ENCODE peak calls at places on chromosomes 4 and X, in four cellular contexts. One of them, this sample, is unnamed.

GRCh38 chrX:129719931-129720520 is 18.8 kb upstream of the XPNPEP2 start:
- DNase-seq in fibroblast of lung: no peak
- DNase-seq in iris pigment epithelial cell: no peak
- DNase-seq in progenitor cell of endocrine pancreas: no peak
- DNase-seq in this sample: no peak

GRCh38 chrX:140492360-140492994 is 12.4 kb downstream of the SOX3 start:
- DNase-seq in fibroblast of lung: no peak
- DNase-seq in iris pigment epithelial cell: no peak
- DNase-seq in progenitor cell of endocrine pancreas: no peak
- DNase-seq in this sample: no peak

GRCh38 chrX:15269618-15270521 is at the start of gene ASB9:
- DNase-seq in fibroblast of lung: peak
- DNase-seq in progenitor cell of endocrine pancreas: peak
- DNase-seq in iris pigment epithelial cell: peak
- DNase-seq in this sample: peak

GRCh38 chrX:102651968-102652744 is 873 bp downstream of the GPRASP1 start:
- DNase-seq in progenitor cell of endocrine pancreas: no peak
- DNase-seq in fibroblast of lung: peak
- DNase-seq in iris pigment epithelial cell: peak
- DNase-seq in this sample: peak

GRCh38 chrX:70096052-70096451 is 33.8 kb downstream of the OTUD6A start:
- DNase-seq in fibroblast of lung: peak
- DNase-seq in progenitor cell of endocrine pancreas: no peak
- DNase-seq in iris pigment epithelial cell: peak
- DNase-seq in this sample: peak

GRCh38 chr4:37383579-37384229 is 139.2 kb downstream of the NWD2 start:
- DNase-seq in progenitor cell of endocrine pancreas: no peak
- DNase-seq in fibroblast of lung: peak
- DNase-seq in iris pigment epithelial cell: peak
- DNase-seq in this sample: peak

GRCh38 chrX:135890087-135890585 is 3.1 kb downstream of the CT45A10 start:
- DNase-seq in fibroblast of lung: no peak
- DNase-seq in progenitor cell of endocrine pancreas: no peak
- DNase-seq in iris pigment epithelial cell: no peak
- DNase-seq in this sample: no peak

GRCh38 chrX:134935286-134935685 is 55.5 kb upstream of the SMIM10 start:
- DNase-seq in progenitor cell of endocrine pancreas: no peak
- DNase-seq in fibroblast of lung: no peak
- DNase-seq in iris pigment epithelial cell: no peak
- DNase-seq in this sample: no peak

GRCh38 chr4:123476089-123476488 is 79.5 kb downstream of the SPRY1 start:
- DNase-seq in iris pigment epithelial cell: no peak
- DNase-seq in progenitor cell of endocrine pancreas: no peak
- DNase-seq in fibroblast of lung: no peak
- DNase-seq in this sample: no peak

GRCh38 chr4:174316954-174317353 is 33.2 kb downstream of the CEP44 start:
- DNase-seq in fibroblast of lung: peak
- DNase-seq in iris pigment epithelial cell: peak
- DNase-seq in progenitor cell of endocrine pancreas: no peak
- DNase-seq in this sample: peak

GRCh38 chr4:150072471-150072870 is 5.8 kb upstream of the DCLK2 start:
- DNase-seq in progenitor cell of endocrine pancreas: no peak
- DNase-seq in iris pigment epithelial cell: no peak
- DNase-seq in fibroblast of lung: no peak
- DNase-seq in this sample: no peak

GRCh38 chrX:38336538-38337240 is 9.4 kb upstream of the RPGR start:
- DNase-seq in iris pigment epithelial cell: no peak
- DNase-seq in fibroblast of lung: no peak
- DNase-seq in progenitor cell of endocrine pancreas: no peak
- DNase-seq in this sample: no peak

GRCh38 chrX:57313583-57314215 is 27.2 kb downstream of the FAAH2 start:
- DNase-seq in fibroblast of lung: no peak
- DNase-seq in progenitor cell of endocrine pancreas: no peak
- DNase-seq in iris pigment epithelial cell: no peak
- DNase-seq in this sample: no peak

GRCh38 chrX:110409925-110410324 is 51.3 kb downstream of the RTL9 start:
- DNase-seq in fibroblast of lung: peak
- DNase-seq in iris pigment epithelial cell: peak
- DNase-seq in progenitor cell of endocrine pancreas: no peak
- DNase-seq in this sample: peak

GRCh38 chr4:20916106-20916505 is 215.8 kb downstream of the PACRGL start:
- DNase-seq in iris pigment epithelial cell: peak
- DNase-seq in fibroblast of lung: no peak
- DNase-seq in progenitor cell of endocrine pancreas: no peak
- DNase-seq in this sample: no peak

GRCh38 chr4:99960648-99961047 is 10.6 kb upstream of the H2AZ1 start:
- DNase-seq in progenitor cell of endocrine pancreas: no peak
- DNase-seq in iris pigment epithelial cell: no peak
- DNase-seq in fibroblast of lung: no peak
- DNase-seq in this sample: no peak

GRCh38 chrX:1462596-1463251 is 10.0 kb upstream of the ASMTL start:
- DNase-seq in progenitor cell of endocrine pancreas: no peak
- DNase-seq in fibroblast of lung: no peak
- DNase-seq in iris pigment epithelial cell: peak
- DNase-seq in this sample: peak

GRCh38 chr4:74410272-74410671 is 34.7 kb upstream of the AREG start:
- DNase-seq in progenitor cell of endocrine pancreas: no peak
- DNase-seq in fibroblast of lung: no peak
- DNase-seq in iris pigment epithelial cell: peak
- DNase-seq in this sample: peak

GRCh38 chrX:13487731-13488505 is 81.5 kb upstream of the EGFL6 start:
- DNase-seq in iris pigment epithelial cell: peak
- DNase-seq in progenitor cell of endocrine pancreas: no peak
- DNase-seq in fibroblast of lung: peak
- DNase-seq in this sample: peak

GRCh38 chr4:145213245-145213644 is 32.9 kb upstream of the OTUD4 start:
- DNase-seq in progenitor cell of endocrine pancreas: no peak
- DNase-seq in iris pigment epithelial cell: no peak
- DNase-seq in fibroblast of lung: no peak
- DNase-seq in this sample: no peak

GRCh38 chr4:76690906-76691275 is 207.1 kb downstream of the SOWAHB start:
- DNase-seq in fibroblast of lung: peak
- DNase-seq in progenitor cell of endocrine pancreas: no peak
- DNase-seq in iris pigment epithelial cell: no peak
- DNase-seq in this sample: no peak

GRCh38 chr4:188452097-188452496 is 312.9 kb downstream of the TRIML1 start:
- DNase-seq in fibroblast of lung: no peak
- DNase-seq in progenitor cell of endocrine pancreas: no peak
- DNase-seq in iris pigment epithelial cell: no peak
- DNase-seq in this sample: no peak

GRCh38 chrX:153438522-153438921 is 7.3 kb downstream of the TREX2 start:
- DNase-seq in fibroblast of lung: no peak
- DNase-seq in iris pigment epithelial cell: peak
- DNase-seq in progenitor cell of endocrine pancreas: no peak
- DNase-seq in this sample: peak

GRCh38 chrX:53471346-53471745 is 37.2 kb upstream of the HSD17B10 start:
- DNase-seq in progenitor cell of endocrine pancreas: no peak
- DNase-seq in iris pigment epithelial cell: no peak
- DNase-seq in fibroblast of lung: no peak
- DNase-seq in this sample: no peak

GRCh38 chr4:87543835-87544461 is 14.8 kb upstream of the SPARCL1 start:
- DNase-seq in iris pigment epithelial cell: peak
- DNase-seq in progenitor cell of endocrine pancreas: no peak
- DNase-seq in fibroblast of lung: peak
- DNase-seq in this sample: peak

GRCh38 chr4:146647615-146648383 is 9.1 kb downstream of the POU4F2 start:
- DNase-seq in progenitor cell of endocrine pancreas: no peak
- DNase-seq in fibroblast of lung: no peak
- DNase-seq in iris pigment epithelial cell: no peak
- DNase-seq in this sample: no peak

GRCh38 chrX:107672955-107673378 is 44.7 kb downstream of the PRPS1 start:
- DNase-seq in fibroblast of lung: peak
- DNase-seq in iris pigment epithelial cell: peak
- DNase-seq in progenitor cell of endocrine pancreas: peak
- DNase-seq in this sample: peak

GRCh38 chr4:73816814-73817213 is 19.7 kb upstream of the CXCL6 start:
- DNase-seq in fibroblast of lung: peak
- DNase-seq in progenitor cell of endocrine pancreas: no peak
- DNase-seq in iris pigment epithelial cell: peak
- DNase-seq in this sample: peak

GRCh38 chr4:137961051-137961438 is 281.1 kb downstream of the SLC7A11 start:
- DNase-seq in iris pigment epithelial cell: peak
- DNase-seq in fibroblast of lung: peak
- DNase-seq in progenitor cell of endocrine pancreas: no peak
- DNase-seq in this sample: peak

GRCh38 chr4:38803833-38804653 is 548 bp downstream of the TLR1 start:
- DNase-seq in iris pigment epithelial cell: no peak
- DNase-seq in progenitor cell of endocrine pancreas: no peak
- DNase-seq in fibroblast of lung: no peak
- DNase-seq in this sample: peak

This sample was measured in choroid plexus epithelial cell.